ENCODE peak calls at places on chromosomes 16 and 17, in eight cellular contexts. R, J, B, H, N, P, V and U are unnamed samples.

GRCh38 chr17:34616148-34616547 is 36.8 kb downstream of the TMEM132E start:
- DNase-seq in R (no peak), P (no peak), B (peak; percentile 57), N (no peak), H (no peak), J (peak; percentile 66), V (no peak), U (no peak)

GRCh38 chr17:27977751-27978688 is 64.5 kb upstream of the NLK start:
- DNase-seq in V (no peak), B (no peak), H (peak; percentile 3), N (no peak), P (peak; percentile 38), J (no peak), R (no peak), U (no peak)

GRCh38 chr16:8555400-8555799 is 34.9 kb downstream of the TMEM114 start:
- DNase-seq in J (no peak), B (no peak), P (no peak), N (no peak), R (no peak), H (no peak), V (no peak), U (no peak)

GRCh38 chr16:50293994-50294855 is 27.9 kb downstream of the ADCY7 start:
- DNase-seq in V (no peak), R (no peak), P (no peak), B (no peak), N (no peak), J (no peak), H (no peak), U (peak; percentile 87)

GRCh38 chr16:2963611-2964415 is at the start of gene KREMEN2:
- DNase-seq in J (peak; percentile 90), R (no peak), H (no peak), B (peak; percentile 59), P (peak; percentile 93), N (no peak), V (no peak), U (peak; percentile 96)

GRCh38 chr16:15950167-15950854 is 895 bp downstream of the ABCC1 start:
- DNase-seq in J (peak; percentile 68), V (peak; percentile 47), N (peak; percentile 61), H (peak; percentile 44), B (peak; percentile 36), R (peak; percentile 58), P (peak; percentile 66), U (peak; percentile 94)

GRCh38 chr16:54772400-54772799 is 158.3 kb upstream of the IRX5 start:
- DNase-seq in H (no peak), B (no peak), V (no peak), P (no peak), J (no peak), N (no peak), R (no peak), U (no peak)

GRCh38 chr17:31448467-31449077 is 57.1 kb downstream of the RAB11FIP4 start:
- DNase-seq in J (no peak), B (no peak), R (no peak), H (peak; percentile 62), P (no peak), V (peak; percentile 70), N (no peak), U (peak; percentile 88)

GRCh38 chr16:84117482-84117843 is 721 bp upstream of the MBTPS1 start:
- DNase-seq in H (peak; percentile 31), N (peak; percentile 55), V (peak; percentile 53), R (peak; percentile 64), B (no peak), J (peak; percentile 57), P (peak; percentile 75), U (peak; percentile 68)

GRCh38 chr16:85675528-85675927 is 13.2 kb downstream of the GINS2 start:
- DNase-seq in V (peak; percentile 59), J (no peak), H (peak; percentile 56), R (peak; percentile 43), P (peak; percentile 43), B (no peak), N (peak; percentile 41), U (peak; percentile 60)

GRCh38 chr17:73349138-73349537 is 37.3 kb upstream of the CDC42EP4 start:
- DNase-seq in N (no peak), H (no peak), B (peak; percentile 66), V (no peak), J (no peak), P (no peak), R (no peak), U (peak; percentile 82)

GRCh38 chr17:38852771-38853291 is 690 bp downstream of the RPL23 start:
- DNase-seq in R (peak; percentile 30), N (no peak), H (no peak), P (peak; percentile 49), J (no peak), B (no peak), V (peak; percentile 26), U (peak; percentile 73)

GRCh38 chr16:53773150-53773846 is 69.3 kb downstream of the FTO start:
- DNase-seq in H (peak; percentile 79), N (peak; percentile 79), V (peak; percentile 80), R (peak; percentile 16), P (peak; percentile 65), J (peak; percentile 52), B (peak; percentile 81), U (no peak)

GRCh38 chr16:68297908-68298307 is 12.8 kb downstream of the SLC7A6OS start:
- DNase-seq in P (no peak), V (no peak), J (no peak), B (peak; percentile 23), H (peak; percentile 11), N (no peak), R (no peak), U (no peak)

GRCh38 chr16:68300736-68301459 is 9.8 kb downstream of the SLC7A6OS start:
- DNase-seq in R (no peak), H (no peak), B (no peak), J (no peak), P (no peak), V (no peak), N (no peak), U (no peak)

GRCh38 chr16:68299571-68300453 is 10.9 kb downstream of the SLC7A6OS start:
- DNase-seq in P (no peak), B (no peak), R (no peak), J (no peak), H (no peak), V (no peak), N (no peak), U (no peak)

GRCh38 chr16:68298312-68298711 is 12.4 kb downstream of the SLC7A6OS start:
- DNase-seq in H (no peak), R (no peak), N (no peak), V (no peak), B (no peak), P (no peak), J (no peak), U (no peak)

GRCh38 chr16:68298907-68299515 is 11.7 kb downstream of the SLC7A6OS start:
- DNase-seq in N (no peak), J (no peak), H (peak; percentile 77), B (peak; percentile 69), R (no peak), V (peak; percentile 73), P (no peak), U (no peak)
- H4K20me1 ChIP-seq in N (no peaks in the 10 kb centered on the region), J (peaks cover 6% of the 10 kb centered on the region), H (peaks cover 13% of the 10 kb centered on the region), B (no peaks in the 10 kb centered on the region), R (peaks cover 6% of the 10 kb centered on the region), V (no peaks in the 10 kb centered on the region), P (no peaks in the 10 kb centered on the region), U (peaks cover 11% of the 10 kb centered on the region)

DNA sequence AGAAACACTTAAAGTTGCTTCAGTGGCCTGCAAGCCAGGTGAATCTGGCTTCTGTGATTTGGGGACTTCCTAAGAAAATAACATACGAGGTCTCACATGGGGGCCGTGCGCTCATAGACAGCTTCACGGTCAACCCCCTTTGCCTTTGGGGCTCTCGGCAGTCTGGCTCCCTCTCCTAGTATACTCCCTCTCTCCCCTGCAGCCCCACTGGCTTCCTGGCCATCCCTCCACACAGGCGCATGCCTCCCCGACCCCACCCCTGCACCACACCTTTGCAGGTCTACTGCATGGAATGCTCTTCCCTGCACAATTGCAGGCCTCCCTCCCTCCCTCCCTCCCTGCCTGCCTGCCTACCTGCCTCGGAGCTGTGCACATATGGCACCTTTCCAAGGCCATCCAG is 127.7 kb downstream of the RBFOX3 start:
- DNase-seq in N (no peak), H (no peak), P (no peak), V (no peak), J (no peak), B (no peak), R (no peak), U (no peak)
- H3K36me3 ChIP-seq in N (no peaks in the 10 kb centered on the region), H (no peaks in the 10 kb centered on the region), P (no peaks in the 10 kb centered on the region), V (no peaks in the 10 kb centered on the region), J (no peaks in the 10 kb centered on the region), B (no peaks in the 10 kb centered on the region), R (no peaks in the 10 kb centered on the region), U (no peaks in the 10 kb centered on the region)

GRCh38 chr16:191783-192294 is 11.6 kb downstream of the HBQ1 start:
- DNase-seq in B (no peak), R (no peak), J (no peak), P (no peak), H (peak; percentile 33), V (no peak), N (no peak), U (no peak)

GRCh38 chr16:189604-190186 is 9.4 kb downstream of the HBQ1 start:
- DNase-seq in V (no peak), H (no peak), J (no peak), B (no peak), R (no peak), P (no peak), N (no peak), U (peak; percentile 53)

GRCh38 chr16:185691-186090 is 5.4 kb downstream of the HBQ1 start:
- DNase-seq in N (no peak), B (no peak), V (no peak), R (no peak), P (no peak), J (no peak), H (no peak), U (peak; percentile 50)

GRCh38 chr16:187330-187729 is 7.1 kb downstream of the HBQ1 start:
- DNase-seq in H (no peak), B (no peak), V (no peak), R (no peak), J (no peak), P (no peak), N (no peak), U (peak; percentile 78)

DNA sequence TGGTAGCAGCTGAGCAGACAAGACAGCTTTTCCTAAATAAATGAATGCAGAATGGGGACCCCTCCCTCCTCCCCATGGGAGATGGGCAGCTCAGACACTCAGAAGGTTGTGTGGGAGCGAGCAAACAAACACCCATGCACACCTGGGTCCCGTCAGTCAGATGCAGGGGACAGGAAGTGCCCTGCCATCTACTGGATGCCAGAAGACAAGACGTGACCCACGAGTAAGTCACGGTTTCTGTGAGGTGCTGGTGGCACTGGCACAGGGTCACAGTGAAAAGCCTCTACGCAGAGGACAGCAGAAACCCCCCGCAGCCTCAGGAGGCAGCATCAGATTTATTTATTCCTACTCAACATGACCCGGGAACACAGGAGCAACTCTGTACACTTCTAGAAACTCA is 8.4 kb downstream of the HBQ1 start:
- DNase-seq in V (no peak), H (no peak), N (no peak), P (no peak), R (peak; percentile 61), B (no peak), J (peak; percentile 50), U (peak; percentile 83)
- TF ChIP-seq CTCF in V (no peak), H (no peak), N (no peak), P (peak; percentile 20), R (peak; percentile 73), B (peak; percentile 14), J (peak; percentile 22), U (no peak)

DNA sequence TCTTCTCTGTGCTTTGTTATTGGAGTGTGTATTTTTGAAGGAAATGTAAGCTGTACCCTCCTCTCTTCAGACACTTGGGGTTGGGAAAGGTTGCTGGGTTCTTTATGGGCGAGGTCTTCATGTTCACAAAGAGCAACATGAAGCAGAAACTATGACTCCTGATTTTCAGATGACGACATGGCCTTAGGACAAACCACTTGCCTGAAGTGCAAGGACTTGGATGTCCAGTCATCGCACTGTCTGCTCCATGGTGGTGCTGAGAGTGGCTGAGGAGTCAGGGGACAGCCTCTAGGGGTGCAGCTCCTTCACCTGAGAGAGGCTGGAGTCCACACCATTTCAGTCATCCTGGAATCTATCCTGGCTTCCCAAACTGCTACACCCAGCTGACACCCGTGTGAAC is 183.9 kb upstream of the CDH5 start:
- DNase-seq in R (no peak), V (no peak), P (no peak), B (no peak), J (no peak), N (no peak), H (no peak), U (no peak)
- H4K20me1 ChIP-seq in R (no peaks in the 10 kb centered on the region), V (no peaks in the 10 kb centered on the region), P (no peaks in the 10 kb centered on the region), B (no peaks in the 10 kb centered on the region), J (no peaks in the 10 kb centered on the region), N (no peaks in the 10 kb centered on the region), H (no peaks in the 10 kb centered on the region), U (no peaks in the 10 kb centered on the region)